ENCODE peak calls at places on chromosomes 6 and 20, in six cellular contexts. U is ACHN, G is RKO, Y is NCI-H146, R is ELR, E is NCI-H1436. C is an unnamed sample.

GRCh38 chr20:53914861-53915458 is 155.4 kb downstream of the BCAS1 start:
- DNase-seq in Y (no peak), E (peak; percentile 19), R (peak; percentile 38), U (peak; percentile 32), G (no peak), C (no peak)

GRCh38 chr20:64091762-64092161 is 7.6 kb upstream of the LKAAEAR1 start:
- DNase-seq in U (no peak), Y (peak; percentile 58), G (no peak), R (no peak), E (no peak), C (no peak)

GRCh38 chr6:97443408-97444080 is 160.5 kb upstream of the MMS22L start:
- DNase-seq in E (no peak), U (no peak), G (no peak), R (no peak), Y (no peak), C (no peak)

GRCh38 chr6:32845381-32845884 is 1.6 kb upstream of the PSMB8 start:
- DNase-seq in G (no peak), E (no peak), R (no peak), U (no peak), Y (no peak), C (no peak)

GRCh38 chr6:155628315-155628714 is 172.7 kb upstream of the NOX3 start:
- DNase-seq in Y (no peak), E (no peak), G (no peak), U (no peak), R (no peak), C (no peak)

GRCh38 chr6:56890683-56891429 is 64.1 kb upstream of the BEND6 start:
- DNase-seq in Y (no peak), E (no peak), U (peak; percentile 74), G (peak; percentile 63), R (peak; percentile 94), C (peak; percentile 85)

GRCh38 chr6:75170666-75171065 is 35.2 kb downstream of the COL12A1 start:
- DNase-seq in G (no peak), R (no peak), U (no peak), E (no peak), Y (no peak), C (no peak)

GRCh38 chr20:37270586-37271420 is 9.2 kb upstream of the GHRH start:
- DNase-seq in Y (no peak), G (no peak), U (no peak), R (peak; percentile 68), E (no peak), C (no peak)

GRCh38 chr20:53699085-53699717 is 105.6 kb upstream of the ZNF217 start:
- DNase-seq in U (no peak), R (no peak), Y (no peak), G (no peak), E (no peak), C (no peak)

GRCh38 chr6:15303162-15303919 is 57.5 kb downstream of the JARID2 start:
- DNase-seq in G (no peak), R (no peak), E (no peak), U (no peak), Y (no peak), C (no peak)

GRCh38 chr6:170048615-170049256 is 242.1 kb downstream of the DLL1 start:
- DNase-seq in R (peak; percentile 45), U (no peak), Y (no peak), G (no peak), E (no peak), C (peak; percentile 80)

GRCh38 chr20:63183422-63184146 is 32.3 kb downstream of the YTHDF1 start:
- DNase-seq in U (peak; percentile 41), G (peak; percentile 40), Y (peak; percentile 50), E (peak; percentile 20), R (peak; percentile 58), C (peak; percentile 55)

GRCh38 chr6:68649669-68650068 is 14.6 kb downstream of the ADGRB3 start:
- DNase-seq in U (no peak), R (no peak), E (no peak), Y (no peak), G (no peak), C (no peak)

GRCh38 chr20:20363449-20364015 is 4.4 kb upstream of the INSM1 start:
- DNase-seq in G (no peak), Y (peak; percentile 86), E (peak; percentile 61), R (no peak), U (no peak), C (no peak)

GRCh38 chr6:4345543-4345942 is 210.2 kb upstream of the ECI2 start:
- DNase-seq in Y (peak; percentile 8), G (no peak), U (no peak), E (no peak), R (no peak), C (no peak)

GRCh38 chr20:13009682-13010406 is 1.1 kb downstream of the SPTLC3 start:
- DNase-seq in E (no peak), Y (no peak), R (peak; percentile 84), G (no peak), U (peak; percentile 91), C (peak; percentile 87)

GRCh38 chr6:26607434-26608230 is 10.9 kb downstream of the ABT1 start:
- DNase-seq in E (peak; percentile 69), Y (peak; percentile 77), G (peak; percentile 80), R (peak; percentile 81), U (peak; percentile 69), C (peak; percentile 71)

GRCh38 chr6:116450769-116451740 is 10.1 kb upstream of the CALHM6 start:
- DNase-seq in R (peak; percentile 10), Y (no peak), E (no peak), G (no peak), U (no peak), C (no peak)

GRCh38 chr20:52731086-52731485 is 241.1 kb upstream of the TSHZ2 start:
- DNase-seq in G (no peak), E (no peak), R (no peak), Y (no peak), U (no peak), C (no peak)

GRCh38 chr6:143556529-143556928 is 45.0 kb upstream of the FUCA2 start:
- DNase-seq in G (peak; percentile 11), E (no peak), U (peak; percentile 16), Y (peak; percentile 39), R (peak; percentile 95), C (peak; percentile 81)

GRCh38 chr20:59933296-59933848 is at the start of gene SYCP2:
- DNase-seq in G (no peak), Y (peak; percentile 77), R (no peak), E (no peak), U (no peak), C (peak; percentile 77)

GRCh38 chr6:158356586-158357546 is 44.6 kb downstream of the TULP4 start:
- DNase-seq in U (no peak), Y (no peak), R (no peak), E (no peak), G (no peak), C (no peak)

GRCh38 chr6:109490708-109491107 is 7.7 kb upstream of the ZBTB24 start:
- DNase-seq in R (no peak), Y (no peak), U (no peak), E (no peak), G (no peak), C (no peak)

GRCh38 chr20:4973330-4974097 is 27.8 kb downstream of the SLC23A2 start:
- DNase-seq in E (no peak), Y (no peak), G (no peak), R (peak; percentile 70), U (peak; percentile 82), C (peak; percentile 70)

GRCh38 chr6:15800821-15801617 is 138.2 kb upstream of the DTNBP1 start:
- DNase-seq in G (no peak), R (peak; percentile 43), E (no peak), Y (no peak), U (no peak), C (no peak)

GRCh38 chr6:41022294-41022693 is 16.7 kb downstream of the UNC5CL start:
- DNase-seq in Y (peak; percentile 46), R (peak; percentile 40), G (no peak), E (no peak), U (no peak), C (no peak)

GRCh38 chr6:5813625-5814027 is 193.1 kb downstream of the NRN1 start:
- DNase-seq in E (no peak), G (no peak), U (no peak), Y (no peak), R (no peak), C (no peak)

GRCh38 chr6:85936916-85937315 is 294.2 kb upstream of the SYNCRIP start:
- DNase-seq in U (no peak), E (no peak), Y (no peak), R (no peak), G (no peak), C (no peak)

GRCh38 chr20:17969884-17970409 is 1.1 kb downstream of the MGME1 start:
- DNase-seq in U (peak; percentile 48), E (no peak), Y (peak; percentile 19), R (peak; percentile 87), G (peak; percentile 96), C (peak; percentile 44)

GRCh38 chr20:50595433-50595895 is 85.3 kb downstream of the PTPN1 start:
- DNase-seq in G (no peak), U (no peak), E (no peak), R (no peak), Y (no peak), C (no peak)

GRCh38 chr20:21500599-21500998 is 13.3 kb downstream of the NKX2-2 start:
- DNase-seq in R (no peak), E (no peak), Y (no peak), U (no peak), G (no peak), C (no peak)

GRCh38 chr6:130575971-130576370 is 210.2 kb downstream of the TMEM200A start:
- DNase-seq in G (no peak), R (no peak), Y (no peak), U (no peak), E (no peak), C (no peak)

GRCh38 chr20:33275215-33275614 is 7.8 kb upstream of the BPIFB1 start:
- DNase-seq in U (no peak), E (no peak), R (no peak), G (no peak), Y (no peak), C (no peak)

GRCh38 chr20:17646901-17647301 is 35.1 kb downstream of the RRBP1 start:
- DNase-seq in E (peak; percentile 68), U (no peak), R (no peak), Y (peak; percentile 25), G (no peak), C (no peak)

GRCh38 chr6:71031912-71032311 is 75.1 kb upstream of the B3GAT2 start:
- DNase-seq in R (no peak), E (no peak), G (no peak), Y (no peak), U (no peak), C (no peak)

GRCh38 chr20:37358366-37359150 is 12.6 kb downstream of the SRC start:
- DNase-seq in R (no peak), G (no peak), E (no peak), U (no peak), Y (no peak), C (no peak)

GRCh38 chr6:167803816-167804215 is 22.9 kb upstream of the AFDN start:
- DNase-seq in Y (no peak), G (no peak), U (no peak), E (no peak), R (no peak), C (no peak)

GRCh38 chr20:63106108-63106764 is 99.5 kb upstream of the BHLHE23 start:
- DNase-seq in Y (no peak), U (no peak), G (no peak), R (no peak), E (no peak), C (peak; percentile 18)

GRCh38 chr6:110066091-110066490 is 88.0 kb downstream of the GPR6 start:
- DNase-seq in G (no peak), U (no peak), Y (peak; percentile 22), R (no peak), E (no peak), C (no peak)